ENCODE peak calls at places on chromosomes 6 and 20, in six cellular contexts. H, Q, O, Z, B and G are unnamed samples.

GRCh38 chr20:50267041-50267865 is 76.6 kb downstream of the CEBPB start:
- DNase-seq in H (peak), Q (peak), O (peak), Z (no peak), B (peak), G (no peak)

GRCh38 chr6:41733707-41734665 is 1.4 kb downstream of the TFEB start:
- DNase-seq in H (peak), Q (peak), O (peak), Z (peak), B (peak), G (peak)

GRCh38 chr6:23176471-23176870 is 607.1 kb downstream of the HDGFL1 start:
- DNase-seq in H (peak), Q (no peak), O (no peak), Z (no peak), B (no peak), G (no peak)

GRCh38 chr6:74343804-74344203 is 647.8 kb downstream of the CD109 start:
- DNase-seq in H (peak), Q (no peak), O (peak), Z (no peak), B (peak), G (no peak)

GRCh38 chr20:63846128-63846771 is 15.0 kb upstream of the ABHD16B start:
- DNase-seq in H (peak), Q (no peak), O (peak), Z (no peak), B (peak), G (no peak)

GRCh38 chr6:44869321-44869897 is 458.7 kb upstream of the RUNX2 start:
- DNase-seq in H (no peak), Q (no peak), O (peak), Z (no peak), B (no peak), G (peak)

GRCh38 chr6:54624216-54624615 is 222.4 kb upstream of the FAM83B start:
- DNase-seq in H (no peak), Q (no peak), O (no peak), Z (no peak), B (no peak), G (no peak)

GRCh38 chr6:1104988-1105670 is 206.8 kb upstream of the FOXQ1 start:
- DNase-seq in H (no peak), Q (no peak), O (no peak), Z (no peak), B (no peak), G (no peak)

GRCh38 chr20:7585126-7585679 is 355.1 kb downstream of the HAO1 start:
- DNase-seq in H (peak), Q (no peak), O (no peak), Z (no peak), B (no peak), G (no peak)

GRCh38 chr20:14957416-14957815 is 620.0 kb upstream of the FLRT3 start:
- DNase-seq in H (no peak), Q (no peak), O (no peak), Z (no peak), B (no peak), G (no peak)

GRCh38 chr6:157317129-157317814 is 6.0 kb downstream of the TMEM242 start:
- DNase-seq in H (peak), Q (no peak), O (peak), Z (no peak), B (peak), G (peak)

GRCh38 chr20:41177636-41178035 is 40.3 kb downstream of the PLCG1 start:
- DNase-seq in H (peak), Q (peak), O (peak), Z (no peak), B (peak), G (no peak)

GRCh38 chr20:40868568-40869223 is 159.9 kb upstream of the TOP1 start:
- DNase-seq in H (peak), Q (no peak), O (peak), Z (no peak), B (no peak), G (no peak)

DNA sequence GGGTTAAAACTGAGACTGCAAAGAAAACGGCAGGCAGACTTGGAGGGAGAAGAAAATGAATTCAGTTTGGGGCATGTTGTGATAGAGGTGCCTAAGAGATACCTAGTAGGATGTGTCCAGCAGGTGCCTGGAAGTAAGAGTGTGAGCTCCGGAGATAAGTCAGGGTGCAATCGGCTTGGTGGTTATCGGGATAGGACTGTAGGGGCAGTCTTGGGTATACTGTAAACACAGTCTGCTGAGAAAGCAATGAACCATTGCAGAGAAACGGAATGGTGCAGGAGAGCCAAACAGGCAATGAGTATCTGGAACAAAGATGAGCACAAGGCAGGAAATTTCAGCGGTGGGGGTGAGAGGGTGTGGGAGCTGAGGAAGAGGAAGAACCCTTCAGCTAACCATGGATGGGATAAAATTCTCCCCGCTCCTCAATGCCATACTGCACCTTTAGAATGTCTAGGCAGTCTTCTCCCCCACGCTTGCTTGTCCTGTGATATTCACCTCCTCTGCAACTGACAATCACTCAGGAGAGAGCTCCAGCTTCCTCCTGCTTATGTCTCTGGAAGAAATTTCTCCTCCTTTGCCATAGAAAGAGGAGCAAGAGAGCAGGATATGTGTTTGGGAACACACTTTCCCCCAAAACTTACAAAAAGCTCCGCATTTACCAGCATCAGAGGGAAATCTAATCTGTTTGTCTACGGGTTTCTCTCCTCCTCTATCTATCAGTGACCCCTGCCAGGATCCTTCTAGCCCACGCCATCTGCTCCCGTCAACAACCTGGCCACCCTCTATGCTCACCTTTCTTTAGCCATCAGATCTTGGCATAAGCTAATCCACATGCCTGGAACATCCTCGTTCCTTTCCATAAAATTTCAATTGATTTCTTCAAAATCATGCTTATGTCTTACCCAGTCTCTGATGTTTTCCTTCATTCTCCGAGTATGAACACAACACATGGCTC is 381.7 kb upstream of the JARID2 start:
- DNase-seq in H (no peak), Q (no peak), O (no peak), Z (no peak), B (no peak), G (no peak)
- TF ChIP-seq CTCF in H (no peak), Q (no peak), O (peak), Z (no peak), B (no peak), G (no peak)

GRCh38 chr6:96171112-96171511 is 155.3 kb downstream of the FUT9 start:
- DNase-seq in H (no peak), Q (no peak), O (no peak), Z (no peak), B (no peak), G (no peak)
- TF ChIP-seq CTCF in H (no peak), Q (no peak), O (no peak), Z (no peak), B (no peak), G (no peak)

GRCh38 chr20:33175123-33175522 is 7.2 kb downstream of the BPIFA2 start:
- DNase-seq in H (no peak), Q (no peak), O (no peak), Z (no peak), B (no peak), G (no peak)

GRCh38 chr20:33180169-33180568 is 12.2 kb downstream of the BPIFA2 start:
- DNase-seq in H (no peak), Q (no peak), O (no peak), Z (no peak), B (no peak), G (no peak)

GRCh38 chr20:33178726-33179125 is 10.8 kb downstream of the BPIFA2 start:
- DNase-seq in H (no peak), Q (peak), O (peak), Z (no peak), B (peak), G (no peak)

GRCh38 chr20:33176101-33176500 is 8.1 kb downstream of the BPIFA2 start:
- DNase-seq in H (no peak), Q (no peak), O (no peak), Z (no peak), B (no peak), G (no peak)

DNA sequence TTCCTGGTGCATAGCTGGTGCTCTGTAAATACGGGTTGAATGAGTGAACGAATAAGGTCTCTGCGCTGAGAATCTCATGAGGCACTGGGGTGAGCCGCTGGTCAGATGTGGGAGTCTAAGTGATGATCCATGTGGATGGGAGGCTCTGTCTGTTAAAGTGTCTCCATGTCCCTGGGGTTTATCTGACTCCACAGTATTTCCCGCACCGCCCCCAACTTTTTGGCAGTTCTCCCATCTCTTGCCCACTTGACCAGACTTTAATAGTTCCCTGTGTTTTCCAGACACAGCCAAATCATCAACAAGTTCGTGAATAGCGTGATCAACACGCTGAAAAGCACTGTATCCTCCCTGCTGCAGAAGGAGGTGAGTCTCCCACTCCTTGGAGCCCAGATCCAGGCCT is 9.9 kb downstream of the BPIFA2 start:
- DNase-seq in H (no peak), Q (peak), O (no peak), Z (no peak), B (no peak), G (no peak)
- TF ChIP-seq CTCF in H (no peak), Q (no peak), O (no peak), Z (no peak), B (no peak), G (no peak)

GRCh38 chr20:13486694-13487093 is 152.0 kb downstream of the TASP1 start:
- DNase-seq in H (peak), Q (no peak), O (peak), Z (no peak), B (no peak), G (no peak)

GRCh38 chr20:13487202-13487601 is 151.5 kb downstream of the TASP1 start:
- DNase-seq in H (no peak), Q (no peak), O (no peak), Z (no peak), B (no peak), G (no peak)

DNA sequence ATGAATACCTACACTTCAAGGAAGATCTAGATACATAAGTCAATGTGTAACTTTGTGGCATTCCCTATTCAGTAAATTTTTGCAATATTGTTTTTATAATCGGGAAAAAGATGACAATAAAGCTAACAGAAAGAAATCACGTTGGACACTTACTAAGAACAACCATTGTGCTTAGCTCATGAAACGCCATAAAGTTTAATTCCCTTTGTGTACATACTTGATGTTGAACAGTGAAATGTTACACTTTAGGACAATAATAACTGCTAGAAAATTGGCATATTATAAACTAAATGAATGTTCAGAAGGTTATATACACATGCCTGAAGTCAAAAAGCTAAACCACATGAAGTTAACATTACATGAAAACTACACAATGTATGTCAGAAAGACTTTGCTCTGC is 153.2 kb downstream of the TASP1 start:
- DNase-seq in H (no peak), Q (no peak), O (no peak), Z (no peak), B (no peak), G (no peak)
- TF ChIP-seq CTCF in H (no peak), Q (no peak), O (no peak), Z (no peak), B (no peak), G (no peak)

GRCh38 chr6:163413345-163414116 is 987 bp upstream of the QKI start:
- DNase-seq in H (peak), Q (peak), O (peak), Z (peak), B (peak), G (peak)
- TF ChIP-seq CTCF in H (no peak), Q (no peak), O (no peak), Z (no peak), B (no peak), G (no peak)

DNA sequence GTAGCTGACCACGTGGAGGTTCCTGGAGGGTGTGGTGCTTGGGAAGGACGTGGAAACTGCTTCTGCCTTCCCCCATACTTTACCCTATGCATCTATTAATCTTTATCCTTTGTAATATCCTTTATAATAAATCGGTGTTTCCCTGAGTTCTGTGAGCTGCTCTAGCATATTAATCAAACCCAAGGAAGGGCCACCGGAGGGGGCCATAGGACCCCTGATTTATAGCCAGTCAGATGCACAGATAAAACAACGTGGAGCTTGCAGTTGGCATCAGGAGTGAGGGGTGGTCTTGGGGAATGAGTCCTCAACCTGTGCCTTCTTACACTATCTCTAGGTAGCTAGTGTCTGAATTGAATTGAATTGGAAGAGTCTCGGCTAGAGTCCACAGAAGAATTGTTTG is 36.5 kb upstream of the TFAP2A start:
- DNase-seq in H (no peak), Q (no peak), O (no peak), Z (no peak), B (no peak), G (no peak)
- TF ChIP-seq CTCF in H (no peak), Q (no peak), O (no peak), Z (no peak), B (no peak), G (no peak)

DNA sequence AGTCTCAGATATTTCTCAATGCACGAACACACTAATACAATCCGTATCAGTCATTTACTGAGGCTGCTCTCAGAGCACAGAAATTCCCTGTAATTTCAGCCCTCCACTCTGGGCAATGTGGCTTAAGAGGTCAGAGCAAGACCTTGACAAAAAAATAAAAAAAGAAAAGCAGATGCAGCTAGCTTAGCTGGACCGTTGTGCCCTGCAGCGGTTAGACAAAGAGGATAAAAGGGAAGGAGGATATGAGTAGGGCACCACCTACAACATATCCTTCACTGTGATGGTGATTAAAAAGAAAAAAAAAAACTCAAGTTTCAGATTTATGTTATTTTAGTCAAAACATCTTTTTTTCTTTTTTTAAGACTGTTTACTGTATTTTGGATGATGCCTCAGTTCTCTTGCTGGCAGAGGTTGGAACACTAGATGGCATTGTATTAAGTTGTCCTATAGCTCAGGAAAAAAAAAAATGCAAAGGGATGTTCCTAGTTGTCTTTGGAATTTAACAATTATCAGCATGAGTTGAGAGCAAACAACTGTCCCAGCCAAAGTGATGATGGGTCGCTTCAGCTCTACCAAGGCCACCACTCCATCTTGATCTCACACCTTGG is 59.9 kb downstream of the ANKEF1 start:
- DNase-seq in H (peak), Q (no peak), O (peak), Z (no peak), B (no peak), G (no peak)
- TF ChIP-seq CTCF in H (no peak), Q (no peak), O (peak), Z (no peak), B (peak), G (no peak)